ENCODE peak calls at places on chromosomes 1 and 21, in six cellular contexts. R is ELF-1; S is GM03348; H is CD8-positive, alpha-beta T cell; D is AG08396; J is HEK293T. G is an unnamed sample.

GRCh38 chr21:17462276-17462981 is 50.4 kb upstream of the CXADR start:
- DNase-seq in S (no peak), R (no peak), J (no peak), H (no peak), D (no peak), G (peak; percentile 75)

GRCh38 chr1:28926629-28927441 is 12.5 kb downstream of the EPB41 start:
- DNase-seq in J (no peak), D (no peak), S (no peak), H (peak; percentile 21), R (no peak), G (peak; percentile 97)

GRCh38 chr1:234957330-234958065 is 171.1 kb downstream of the TOMM20 start:
- DNase-seq in J (peak; percentile 69), S (peak; percentile 67), D (peak; percentile 62), H (no peak), R (peak; percentile 92), G (peak; percentile 36)

GRCh38 chr1:243814718-243815117 is 35.3 kb downstream of the AKT3 start:
- DNase-seq in J (no peak), H (no peak), S (no peak), R (no peak), D (no peak), G (no peak)

GRCh38 chr1:69090170-69090569 is 477.6 kb upstream of the LRRC7 start:
- DNase-seq in D (no peak), S (no peak), R (no peak), J (no peak), H (no peak), G (no peak)

GRCh38 chr1:164685656-164686055 is 126.7 kb downstream of the PBX1 start:
- DNase-seq in H (no peak), R (no peak), D (no peak), S (no peak), J (no peak), G (no peak)

GRCh38 chr1:226176870-226177269 is 9.7 kb downstream of the ACBD3 start:
- DNase-seq in H (no peak), R (no peak), J (no peak), S (no peak), D (no peak), G (no peak)

GRCh38 chr1:84847253-84848247 is 45.5 kb downstream of the LPAR3 start:
- DNase-seq in R (no peak), J (peak; percentile 51), S (peak; percentile 86), H (peak; percentile 21), D (peak; percentile 84), G (peak; percentile 73)

GRCh38 chr1:29050141-29050540 is 73.6 kb downstream of the TMEM200B start:
- DNase-seq in D (no peak), R (no peak), J (no peak), H (no peak), S (peak; percentile 21), G (no peak)

GRCh38 chr1:236724521-236724920 is 38.2 kb downstream of the ACTN2 start:
- DNase-seq in H (no peak), J (no peak), D (no peak), S (no peak), R (no peak), G (no peak)

GRCh38 chr21:26715116-26715515 is 130.1 kb downstream of the ADAMTS1 start:
- DNase-seq in J (no peak), D (no peak), H (no peak), R (peak; percentile 36), S (no peak), G (no peak)

GRCh38 chr1:202135221-202135721 is 9.3 kb downstream of the ARL8A start:
- DNase-seq in D (peak; percentile 91), R (peak; percentile 88), S (peak; percentile 92), H (peak; percentile 50), J (peak; percentile 90), G (peak; percentile 81)

GRCh38 chr1:2800664-2801045 is 838 bp downstream of the TTC34 start:
- DNase-seq in H (no peak), R (no peak), D (no peak), J (no peak), S (no peak), G (no peak)

GRCh38 chr1:99327357-99327756 is 63.1 kb downstream of the PLPPR4 start:
- DNase-seq in R (peak; percentile 10), D (no peak), H (no peak), S (no peak), J (no peak), G (no peak)

GRCh38 chr21:35905973-35906357 is 154.4 kb downstream of the SETD4 start:
- DNase-seq in H (no peak), R (no peak), D (no peak), S (no peak), J (no peak), G (no peak)

GRCh38 chr1:79448426-79448825 is 441.9 kb upstream of the ADGRL4 start:
- DNase-seq in S (no peak), R (no peak), H (no peak), J (no peak), D (no peak), G (no peak)

GRCh38 chr1:182143825-182144661 is 82.5 kb upstream of the ZNF648 start:
- DNase-seq in J (no peak), R (peak; percentile 83), D (peak; percentile 20), S (peak; percentile 75), H (no peak), G (peak; percentile 89)

GRCh38 chr1:208159542-208160258 is 84.5 kb downstream of the PLXNA2 start:
- DNase-seq in S (peak; percentile 85), D (peak; percentile 87), H (no peak), J (no peak), R (peak; percentile 83), G (no peak)

GRCh38 chr1:183652107-183652506 is 1.0 kb downstream of the APOBEC4 start:
- DNase-seq in S (no peak), J (no peak), H (no peak), D (no peak), R (no peak), G (no peak)

GRCh38 chr1:19926296-19927129 is 3.1 kb upstream of the PLA2G2E start:
- DNase-seq in H (no peak), S (no peak), R (no peak), D (no peak), J (no peak), G (no peak)

GRCh38 chr1:86821956-86822355 is 92.0 kb downstream of the SELENOF start:
- DNase-seq in H (no peak), R (no peak), D (no peak), J (no peak), S (no peak), G (no peak)

GRCh38 chr21:27300770-27301169 is 333.9 kb upstream of the ADAMTS5 start:
- DNase-seq in J (no peak), D (no peak), S (peak; percentile 40), R (no peak), H (no peak), G (no peak)

GRCh38 chr1:59064592-59064991 is 232.3 kb upstream of the FGGY start:
- DNase-seq in H (no peak), S (no peak), R (no peak), D (no peak), J (no peak), G (no peak)

GRCh38 chr1:234933031-234933430 is 195.6 kb downstream of the TOMM20 start:
- DNase-seq in R (peak; percentile 33), J (no peak), S (no peak), H (no peak), D (no peak), G (no peak)

GRCh38 chr1:225437710-225438437 is 10.0 kb upstream of the LBR start:
- DNase-seq in J (peak; percentile 61), S (no peak), H (no peak), R (no peak), D (peak; percentile 47), G (peak; percentile 49)

GRCh38 chr21:44087426-44088400 is 19.5 kb upstream of the PWP2 start:
- DNase-seq in D (no peak), J (no peak), S (no peak), H (no peak), R (no peak), G (no peak)

GRCh38 chr1:17609529-17609928 is 70.0 kb downstream of the ARHGEF10L start:
- DNase-seq in J (no peak), H (no peak), S (no peak), R (no peak), D (no peak), G (no peak)

GRCh38 chr1:156571959-156572662 is at the start of gene IQGAP3:
- DNase-seq in D (peak; percentile 94), R (peak; percentile 87), S (peak; percentile 96), J (peak; percentile 97), H (peak; percentile 72), G (peak; percentile 89)

GRCh38 chr1:18955116-18955441 is 1.4 kb downstream of the IFFO2 start:
- DNase-seq in H (no peak), D (no peak), S (no peak), J (no peak), R (no peak), G (no peak)

GRCh38 chr1:61270761-61271411 is 188.5 kb downstream of the NFIA start:
- DNase-seq in J (peak; percentile 34), H (no peak), S (no peak), D (no peak), R (no peak), G (peak; percentile 64)

GRCh38 chr1:15525043-15525958 is 1.3 kb upstream of the CASP9 start:
- DNase-seq in J (no peak), H (no peak), R (no peak), S (no peak), D (no peak), G (peak; percentile 47)

GRCh38 chr1:166165661-166166399 is 971 bp downstream of the FAM78B start:
- DNase-seq in J (no peak), D (peak; percentile 12), R (peak; percentile 10), S (no peak), H (no peak), G (no peak)

GRCh38 chr1:34266127-34266951 is 89.6 kb downstream of the C1orf94 start:
- DNase-seq in S (peak; percentile 18), H (no peak), J (no peak), D (no peak), R (peak; percentile 52), G (no peak)

G was measured in OCI-M1.